ENCODE peak calls at places on chromosomes 6 and 20, in eight cellular contexts. Q is lung; H is adrenal gland; T is CD8-positive, alpha-beta memory T cell; L is Peyer's patch; Y is heart left ventricle; K is heart right ventricle; O is CD8-positive, alpha-beta T cell. J is an unnamed sample.

GRCh38 chr6:21741221-21742109 is 147.9 kb downstream of the SOX4 start:
- DNase-seq in Q (no peak), H (no peak), T (no peak), L (no peak), Y (no peak), K (no peak), O (no peak), J (no peak)

GRCh38 chr20:46013826-46014516 is 5.3 kb downstream of the MMP9 start:
- DNase-seq in Q (no peak), H (no peak), T (peak; percentile 53), L (peak; percentile 82), Y (peak; percentile 38), K (no peak), O (peak; percentile 73), J (peak; percentile 38)

GRCh38 chr20:48298851-48299484 is 513.7 kb upstream of the SULF2 start:
- DNase-seq in Q (no peak), H (peak; percentile 34), T (no peak), L (no peak), Y (no peak), K (peak; percentile 64), O (no peak), J (no peak)

GRCh38 chr6:36141961-36142360 is 11.6 kb downstream of the MAPK13 start:
- DNase-seq in Q (no peak), H (no peak), T (no peak), L (no peak), Y (no peak), K (no peak), O (no peak), J (no peak)

GRCh38 chr6:42929928-42930360 is 664 bp downstream of the CNPY3 start:
- DNase-seq in Q (peak; percentile 32), H (peak; percentile 42), T (no peak), L (no peak), Y (peak; percentile 37), K (peak; percentile 26), O (peak; percentile 54), J (no peak)

GRCh38 chr6:169639653-169640278 is 62.1 kb downstream of the WDR27 start:
- DNase-seq in Q (no peak), H (no peak), T (no peak), L (no peak), Y (no peak), K (no peak), O (no peak), J (no peak)

GRCh38 chr6:38191418-38191817 is 371.9 kb downstream of the ZFAND3 start:
- DNase-seq in Q (no peak), H (no peak), T (no peak), L (no peak), Y (no peak), K (no peak), O (no peak), J (no peak)

GRCh38 chr6:157842213-157842612 is 19.2 kb downstream of the SNX9 start:
- DNase-seq in Q (no peak), H (no peak), T (no peak), L (no peak), Y (no peak), K (no peak), O (no peak), J (no peak)

GRCh38 chr6:140082867-140083297 is 708.4 kb upstream of the CITED2 start:
- DNase-seq in Q (no peak), H (peak; percentile 65), T (no peak), L (no peak), Y (no peak), K (no peak), O (no peak), J (no peak)

GRCh38 chr6:80316655-80317332 is 210.3 kb downstream of the BCKDHB start:
- DNase-seq in Q (no peak), H (no peak), T (no peak), L (no peak), Y (no peak), K (no peak), O (no peak), J (no peak)

GRCh38 chr6:150030611-150031010 is 5.3 kb upstream of the RAET1L start:
- DNase-seq in Q (no peak), H (no peak), T (no peak), L (no peak), Y (no peak), K (no peak), O (no peak), J (no peak)

GRCh38 chr20:57671662-57672061 is 38.2 kb downstream of the PMEPA1 start:
- DNase-seq in Q (no peak), H (no peak), T (no peak), L (no peak), Y (no peak), K (no peak), O (no peak), J (no peak)
- H3K4me1 ChIP-seq in Q (peaks cover 22% of the 10 kb centered on the region), H (peaks cover 22% of the 10 kb centered on the region), T (no peaks in the 10 kb centered on the region), L (peaks cover 27% of the 10 kb centered on the region), Y (peaks cover 68% of the 10 kb centered on the region), K (peaks cover 15% of the 10 kb centered on the region), O (peaks cover 15% of the 10 kb centered on the region), J (peaks cover 74% of the 10 kb centered on the region)

DNA sequence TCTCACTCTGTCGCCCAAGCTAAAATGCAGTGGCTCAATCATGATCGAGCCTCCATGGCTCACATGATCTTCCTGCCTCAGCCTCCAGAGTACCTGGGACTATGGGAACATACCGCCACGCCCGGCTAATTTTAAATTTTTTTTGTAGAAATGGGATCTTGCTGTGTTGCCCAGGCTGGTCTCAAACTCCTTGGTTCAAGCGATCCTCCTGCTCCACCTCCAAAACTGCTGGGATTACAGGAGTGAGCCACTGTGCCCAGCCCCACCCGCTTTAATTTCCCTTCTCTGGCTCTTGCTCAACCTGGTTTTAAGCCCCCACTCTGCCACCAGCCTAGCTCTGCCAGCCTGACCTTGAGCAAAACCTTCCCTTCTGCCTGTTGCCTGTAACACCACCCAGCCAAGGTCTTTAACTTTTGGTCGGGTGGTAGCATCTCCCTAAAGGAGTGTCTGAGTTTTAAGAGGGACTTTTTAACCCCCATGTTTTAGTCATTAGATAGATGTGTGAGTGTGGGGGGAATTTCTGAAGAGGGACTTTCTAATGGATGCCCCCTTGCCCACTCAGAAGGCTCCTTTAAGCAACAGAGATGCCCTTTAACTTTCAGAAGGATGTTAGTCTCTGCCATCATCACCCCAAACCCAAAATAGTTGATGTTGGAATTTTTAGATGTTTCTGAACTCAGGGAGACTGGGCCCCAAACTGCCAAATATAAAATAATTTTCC is 71.8 kb upstream of the FOXP4 start:
- DNase-seq in Q (no peak), H (no peak), T (no peak), L (no peak), Y (no peak), K (no peak), O (no peak), J (no peak)
- H3K27me3 ChIP-seq in Q (no peaks in the 10 kb centered on the region), H (peaks cover 20% of the 10 kb centered on the region), T (peaks cover 4% of the 10 kb centered on the region), L (no peaks in the 10 kb centered on the region), Y (peaks cover 12% of the 10 kb centered on the region), K (peaks cover 50% of the 10 kb centered on the region), O (peaks cover 13% of the 10 kb centered on the region), J (peaks cover 29% of the 10 kb centered on the region)

DNA sequence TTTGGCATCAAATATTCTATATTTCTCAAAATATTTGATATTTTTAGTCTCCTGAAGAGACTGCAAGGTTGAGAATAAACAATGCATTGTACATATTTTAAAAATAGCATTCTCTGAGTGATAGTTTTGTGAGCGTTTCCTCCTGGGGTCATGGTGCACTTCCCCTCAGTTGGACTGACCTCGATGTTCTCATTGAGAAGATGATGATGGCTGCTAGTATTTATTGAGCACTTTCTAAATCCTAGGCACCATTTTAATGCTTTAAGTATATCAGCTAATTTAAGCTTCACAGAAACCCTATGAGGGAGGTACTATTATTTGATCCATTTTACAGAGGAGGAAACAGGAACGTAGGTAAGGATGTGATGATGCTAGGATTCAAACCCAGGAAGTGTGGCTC is 18.2 kb downstream of the DSE start:
- DNase-seq in Q (no peak), H (no peak), T (no peak), L (no peak), Y (no peak), K (no peak), O (no peak), J (no peak)
- H3K4me1 ChIP-seq in Q (peaks cover 8% of the 10 kb centered on the region), H (peaks cover 69% of the 10 kb centered on the region), T (peaks cover 12% of the 10 kb centered on the region), L (no peaks in the 10 kb centered on the region), Y (peaks cover 33% of the 10 kb centered on the region), K (peaks cover 96% of the 10 kb centered on the region), O (no peaks in the 10 kb centered on the region), J (peaks cover 4% of the 10 kb centered on the region)

GRCh38 chr20:64106435-64106961 is 867 bp downstream of the NPBWR2 start:
- DNase-seq in Q (no peak), H (no peak), T (no peak), L (no peak), Y (peak; percentile 17), K (no peak), O (peak; percentile 4), J (no peak)
- H3K27me3 ChIP-seq in Q (peaks cover 5% of the 10 kb centered on the region), H (peaks cover 21% of the 10 kb centered on the region), T (peaks cover 5% of the 10 kb centered on the region), L (no peaks in the 10 kb centered on the region), Y (peaks cover 18% of the 10 kb centered on the region), K (peaks cover 42% of the 10 kb centered on the region), O (peaks cover 4% of the 10 kb centered on the region), J (peaks cover 36% of the 10 kb centered on the region)

GRCh38 chr6:17935188-17936149 is 52.0 kb downstream of the KIF13A start:
- DNase-seq in Q (no peak), H (no peak), T (no peak), L (no peak), Y (no peak), K (no peak), O (no peak), J (no peak)
- H3K4me1 ChIP-seq in Q (peaks cover 6% of the 10 kb centered on the region), H (peaks cover 50% of the 10 kb centered on the region), T (no peaks in the 10 kb centered on the region), L (peaks cover 2% of the 10 kb centered on the region), Y (peaks cover 64% of the 10 kb centered on the region), K (peaks cover 64% of the 10 kb centered on the region), O (no peaks in the 10 kb centered on the region), J (no peaks in the 10 kb centered on the region)

J was measured in tibial nerve.